ENCODE peak calls at places on chromosomes 7 and 10, in four cellular contexts. Z is HEK293T, J is ecto neural progenitor cell, X is BJ. M is an unnamed sample.
A peak's percentile ranks its signal among the peaks of the same experiment; 100 is the strongest.

GRCh38 chr10:55497893-55498499 is 697.0 kb upstream of the PCDH15 start:
- DNase-seq in J (no peak), Z (no peak), X (no peak), M (no peak)

GRCh38 chr7:84092207-84092606 is 102.4 kb downstream of the SEMA3A start:
- DNase-seq in J (no peak), X (no peak), Z (no peak), M (no peak)

GRCh38 chr10:125823663-125824251 is 411 bp downstream of the BCCIP start:
- DNase-seq in Z (no peak), J (peak; percentile 47), X (no peak), M (no peak)

GRCh38 chr7:51256244-51256781 is 60.3 kb downstream of the COBL start:
- DNase-seq in X (no peak), J (peak; percentile 58), Z (no peak), M (no peak)

GRCh38 chr7:29247232-29247961 is 52.8 kb downstream of the CHN2 start:
- DNase-seq in Z (no peak), X (no peak), J (no peak), M (no peak)

GRCh38 chr7:8217200-8218068 is 44.5 kb downstream of the ICA1 start:
- DNase-seq in J (no peak), Z (peak; percentile 35), X (peak; percentile 7), M (peak; percentile 30)

GRCh38 chr10:3786295-3786981 is 1.4 kb upstream of the KLF6 start:
- DNase-seq in X (no peak), J (no peak), Z (no peak), M (no peak)

GRCh38 chr7:6250364-6250833 is 22.0 kb downstream of the CYTH3 start:
- DNase-seq in Z (no peak), J (no peak), X (no peak), M (no peak)

GRCh38 chr7:152435384-152436278 is at the start of gene KMT2C:
- DNase-seq in Z (peak; percentile 66), X (no peak), J (peak; percentile 76), M (no peak)

GRCh38 chr10:80158598-80159127 is 26.1 kb downstream of the PLAC9 start:
- DNase-seq in X (peak; percentile 97), J (no peak), Z (no peak), M (peak; percentile 90)

GRCh38 chr10:96271017-96271815 is at the start of gene BLNK:
- DNase-seq in J (no peak), Z (peak; percentile 28), X (no peak), M (peak; percentile 6)

GRCh38 chr10:7649673-7650330 is 17.0 kb downstream of the ITIH5 start:
- DNase-seq in J (no peak), Z (no peak), X (no peak), M (no peak)

M was measured in non-pigmented ciliary epithelial cell.